ENCODE peak calls at places on chromosomes 6 and 20, in four cellular contexts. P is bronchial epithelial cell; V is RPMI7951; I is activated T-helper 1 cell treated with anti-CD3 and anti-CD28 coated beads, Interleukin-12 subunit alpha, Interleukin-12 subunit beta, Interleukin-2, Interleukin-4 antibody, amounts not matched to agents 30 ng/mL and 10 ng/mL and 1 ng/mL, durations not matched to agents 14 hours and 24 hours and 36 hours. L is an unnamed sample.
A peak's percentile ranks its signal among the peaks of the same experiment; 100 is the strongest.

GRCh38 chr6:44071670-44072451 is 55.4 kb downstream of the MRPL14 start:
- DNase-seq in V (peak; percentile 96), P (peak; percentile 76), I (no peak), L (no peak)

GRCh38 chr6:33199687-33200233 is 705 bp downstream of the RXRB start:
- DNase-seq in V (peak; percentile 77), I (peak; percentile 78), P (peak; percentile 38), L (no peak)

GRCh38 chr20:48864738-48865318 is 37.0 kb upstream of the PREX1 start:
- DNase-seq in P (no peak), V (no peak), I (no peak), L (no peak)

GRCh38 chr6:155185544-155185943 is 78.3 kb upstream of the CLDN20 start:
- DNase-seq in I (no peak), V (peak; percentile 25), P (peak; percentile 70), L (no peak)

GRCh38 chr6:141421378-141421777 is 711.3 kb upstream of the GJE1 start:
- DNase-seq in P (peak; percentile 96), V (peak; percentile 90), I (no peak), L (no peak)

GRCh38 chr6:154053141-154053540 is 14.1 kb downstream of the OPRM1 start:
- DNase-seq in P (no peak), I (no peak), V (no peak), L (no peak)

GRCh38 chr6:19999319-20000191 is 162.4 kb downstream of the ID4 start:
- DNase-seq in V (peak; percentile 26), I (no peak), P (peak; percentile 70), L (peak; percentile 85)

GRCh38 chr20:4076671-4077070 is 61.3 kb upstream of the RNF24 start:
- DNase-seq in I (no peak), P (peak; percentile 66), V (peak; percentile 90), L (no peak)

L was measured in NCI-H748 treated with DMSO at 0.1 percent for 48 hours.